ENCODE peak calls at places on chromosomes 13 and 19, in eight cellular contexts. One of them, this sample, is unnamed.

GRCh38 chr13:101401196-101401595 is 15.1 kb downstream of the NALCN start:
- DNase-seq in lung: no peak
- DNase-seq in epithelial cell of esophagus: no peak
- DNase-seq in stimulated activated CD8-positive, alpha-beta memory T cell treated with anti-CD3 and anti-CD28 coated beads, Interleukin-7, amount 100 ng/mL, for 1 hour: no peak
- DNase-seq in ovary: no peak
- DNase-seq in LoVo: no peak
- DNase-seq in endothelial cell: no peak
- DNase-seq in AG04450: no peak
- DNase-seq in this sample: no peak

GRCh38 chr19:16801599-16801998 is 27.6 kb upstream of the SIN3B start:
- DNase-seq in lung: no peak
- DNase-seq in epithelial cell of esophagus: peak
- DNase-seq in stimulated activated CD8-positive, alpha-beta memory T cell treated with anti-CD3 and anti-CD28 coated beads, Interleukin-7, amount 100 ng/mL, for 1 hour: no peak
- DNase-seq in ovary: no peak
- DNase-seq in LoVo: no peak
- DNase-seq in endothelial cell: no peak
- DNase-seq in AG04450: no peak
- DNase-seq in this sample: no peak

GRCh38 chr13:111112196-111112595 is 2.9 kb upstream of the ARHGEF7 start:
- DNase-seq in lung: no peak
- DNase-seq in epithelial cell of esophagus: no peak
- DNase-seq in stimulated activated CD8-positive, alpha-beta memory T cell treated with anti-CD3 and anti-CD28 coated beads, Interleukin-7, amount 100 ng/mL, for 1 hour: no peak
- DNase-seq in ovary: no peak
- DNase-seq in LoVo: no peak
- DNase-seq in endothelial cell: no peak
- DNase-seq in AG04450: no peak
- DNase-seq in this sample: no peak

GRCh38 chr19:18674616-18675015 is 8.9 kb upstream of the CRTC1 start:
- DNase-seq in lung: no peak
- DNase-seq in epithelial cell of esophagus: no peak
- DNase-seq in stimulated activated CD8-positive, alpha-beta memory T cell treated with anti-CD3 and anti-CD28 coated beads, Interleukin-7, amount 100 ng/mL, for 1 hour: no peak
- DNase-seq in ovary: no peak
- DNase-seq in LoVo: no peak
- DNase-seq in endothelial cell: no peak
- DNase-seq in AG04450: no peak
- DNase-seq in this sample: no peak

GRCh38 chr19:6730153-6730804 is 7.1 kb downstream of the GPR108 start:
- DNase-seq in lung: peak
- DNase-seq in epithelial cell of esophagus: peak
- DNase-seq in stimulated activated CD8-positive, alpha-beta memory T cell treated with anti-CD3 and anti-CD28 coated beads, Interleukin-7, amount 100 ng/mL, for 1 hour: no peak
- DNase-seq in ovary: peak
- DNase-seq in LoVo: no peak
- DNase-seq in endothelial cell: no peak
- DNase-seq in AG04450: no peak
- DNase-seq in this sample: peak

GRCh38 chr19:5281588-5281987 is 59.0 kb downstream of the PTPRS start:
- DNase-seq in lung: peak
- DNase-seq in epithelial cell of esophagus: no peak
- DNase-seq in stimulated activated CD8-positive, alpha-beta memory T cell treated with anti-CD3 and anti-CD28 coated beads, Interleukin-7, amount 100 ng/mL, for 1 hour: no peak
- DNase-seq in ovary: peak
- DNase-seq in LoVo: no peak
- DNase-seq in endothelial cell: no peak
- DNase-seq in AG04450: no peak
- DNase-seq in this sample: peak

GRCh38 chr13:111344471-111345191 is 24.2 kb downstream of the TEX29 start:
- DNase-seq in lung: peak
- DNase-seq in epithelial cell of esophagus: peak
- DNase-seq in stimulated activated CD8-positive, alpha-beta memory T cell treated with anti-CD3 and anti-CD28 coated beads, Interleukin-7, amount 100 ng/mL, for 1 hour: no peak
- DNase-seq in ovary: no peak
- DNase-seq in LoVo: no peak
- DNase-seq in endothelial cell: peak
- DNase-seq in AG04450: peak
- DNase-seq in this sample: peak

GRCh38 chr19:55451522-55452380 is 8.7 kb upstream of the SHISA7 start:
- DNase-seq in lung: no peak
- DNase-seq in epithelial cell of esophagus: no peak
- DNase-seq in stimulated activated CD8-positive, alpha-beta memory T cell treated with anti-CD3 and anti-CD28 coated beads, Interleukin-7, amount 100 ng/mL, for 1 hour: no peak
- DNase-seq in ovary: no peak
- DNase-seq in LoVo: no peak
- DNase-seq in endothelial cell: no peak
- DNase-seq in AG04450: no peak
- DNase-seq in this sample: no peak

GRCh38 chr19:18699403-18700054 is 16.0 kb downstream of the CRTC1 start:
- DNase-seq in lung: no peak
- DNase-seq in epithelial cell of esophagus: no peak
- DNase-seq in stimulated activated CD8-positive, alpha-beta memory T cell treated with anti-CD3 and anti-CD28 coated beads, Interleukin-7, amount 100 ng/mL, for 1 hour: no peak
- DNase-seq in ovary: no peak
- DNase-seq in LoVo: no peak
- DNase-seq in endothelial cell: no peak
- DNase-seq in AG04450: no peak
- DNase-seq in this sample: no peak

GRCh38 chr13:102028198-102028597 is 373.6 kb downstream of the FGF14 start:
- DNase-seq in lung: no peak
- DNase-seq in epithelial cell of esophagus: no peak
- DNase-seq in stimulated activated CD8-positive, alpha-beta memory T cell treated with anti-CD3 and anti-CD28 coated beads, Interleukin-7, amount 100 ng/mL, for 1 hour: no peak
- DNase-seq in ovary: no peak
- DNase-seq in LoVo: no peak
- DNase-seq in endothelial cell: no peak
- DNase-seq in AG04450: no peak
- DNase-seq in this sample: no peak

GRCh38 chr13:36069881-36070366 is 61.3 kb downstream of the DCLK1 start:
- DNase-seq in lung: no peak
- DNase-seq in epithelial cell of esophagus: no peak
- DNase-seq in stimulated activated CD8-positive, alpha-beta memory T cell treated with anti-CD3 and anti-CD28 coated beads, Interleukin-7, amount 100 ng/mL, for 1 hour: no peak
- DNase-seq in ovary: peak
- DNase-seq in LoVo: no peak
- DNase-seq in endothelial cell: no peak
- DNase-seq in AG04450: no peak
- DNase-seq in this sample: no peak

GRCh38 chr13:93847162-93847561 is 620.6 kb downstream of the GPC6 start:
- DNase-seq in lung: no peak
- DNase-seq in epithelial cell of esophagus: peak
- DNase-seq in stimulated activated CD8-positive, alpha-beta memory T cell treated with anti-CD3 and anti-CD28 coated beads, Interleukin-7, amount 100 ng/mL, for 1 hour: no peak
- DNase-seq in ovary: no peak
- DNase-seq in LoVo: no peak
- DNase-seq in endothelial cell: no peak
- DNase-seq in AG04450: peak
- DNase-seq in this sample: no peak

GRCh38 chr19:1805401-1806183 is 6.5 kb downstream of the ATP8B3 start:
- DNase-seq in lung: no peak
- DNase-seq in epithelial cell of esophagus: no peak
- DNase-seq in stimulated activated CD8-positive, alpha-beta memory T cell treated with anti-CD3 and anti-CD28 coated beads, Interleukin-7, amount 100 ng/mL, for 1 hour: no peak
- DNase-seq in ovary: no peak
- DNase-seq in LoVo: no peak
- DNase-seq in endothelial cell: no peak
- DNase-seq in AG04450: no peak
- DNase-seq in this sample: no peak

GRCh38 chr13:41019027-41019487 is at the start of gene ELF1:
- DNase-seq in lung: peak
- DNase-seq in epithelial cell of esophagus: peak
- DNase-seq in stimulated activated CD8-positive, alpha-beta memory T cell treated with anti-CD3 and anti-CD28 coated beads, Interleukin-7, amount 100 ng/mL, for 1 hour: peak
- DNase-seq in ovary: no peak
- DNase-seq in LoVo: peak
- DNase-seq in endothelial cell: no peak
- DNase-seq in AG04450: no peak
- DNase-seq in this sample: peak

GRCh38 chr19:5339950-5340636 is 519 bp downstream of the PTPRS start:
- DNase-seq in lung: no peak
- DNase-seq in epithelial cell of esophagus: peak
- DNase-seq in stimulated activated CD8-positive, alpha-beta memory T cell treated with anti-CD3 and anti-CD28 coated beads, Interleukin-7, amount 100 ng/mL, for 1 hour: no peak
- DNase-seq in ovary: peak
- DNase-seq in LoVo: no peak
- DNase-seq in endothelial cell: peak
- DNase-seq in AG04450: no peak
- DNase-seq in this sample: no peak

GRCh38 chr13:86581711-86582110 is 782.5 kb upstream of the SLITRK6 start:
- DNase-seq in lung: no peak
- DNase-seq in epithelial cell of esophagus: peak
- DNase-seq in stimulated activated CD8-positive, alpha-beta memory T cell treated with anti-CD3 and anti-CD28 coated beads, Interleukin-7, amount 100 ng/mL, for 1 hour: no peak
- DNase-seq in ovary: no peak
- DNase-seq in LoVo: no peak
- DNase-seq in endothelial cell: no peak
- DNase-seq in AG04450: no peak
- DNase-seq in this sample: no peak

GRCh38 chr19:48283908-48284307 is 14.0 kb downstream of the ZNF114 start:
- DNase-seq in lung: no peak
- DNase-seq in epithelial cell of esophagus: no peak
- DNase-seq in stimulated activated CD8-positive, alpha-beta memory T cell treated with anti-CD3 and anti-CD28 coated beads, Interleukin-7, amount 100 ng/mL, for 1 hour: no peak
- DNase-seq in ovary: no peak
- DNase-seq in LoVo: no peak
- DNase-seq in endothelial cell: no peak
- DNase-seq in AG04450: peak
- DNase-seq in this sample: no peak